ENCODE peak calls at places on chromosomes 12 and 14, in seven cellular contexts. Q is PC-3, V is adrenal gland, N is BJ, A is thoracic aorta, Z is HepG2, P is fibroblast of mammary gland. B is an unnamed sample.
A peak's percentile ranks its signal among the peaks of the same experiment; 100 is the strongest.

GRCh38 chr12:55929306-55929791 is 1.6 kb upstream of the DGKA start:
- DNase-seq in Q (no peak), V (no peak), N (no peak), A (no peak), Z (no peak), P (no peak), B (no peak)

GRCh38 chr12:48419409-48419935 is 52.9 kb upstream of the ANP32D start:
- DNase-seq in Q (no peak), V (no peak), N (no peak), A (no peak), Z (no peak), P (no peak), B (no peak)

GRCh38 chr12:96749978-96750377 is 157.1 kb upstream of the NEDD1 start:
- DNase-seq in Q (no peak), V (no peak), N (no peak), A (no peak), Z (no peak), P (no peak), B (no peak)

GRCh38 chr12:10098762-10099161 is at the start of gene CLEC1A:
- DNase-seq in Q (no peak), V (peak; percentile 40), N (peak; percentile 11), A (no peak), Z (no peak), P (no peak), B (peak; percentile 15)

GRCh38 chr14:77375164-77375950 is 1.5 kb downstream of the TMED8 start:
- DNase-seq in Q (no peak), V (no peak), N (no peak), A (no peak), Z (no peak), P (no peak), B (no peak)

GRCh38 chr14:30272848-30273563 is 286.0 kb upstream of the G2E3 start:
- DNase-seq in Q (no peak), V (no peak), N (no peak), A (no peak), Z (no peak), P (no peak), B (no peak)

GRCh38 chr14:89481167-89481566 is 64.1 kb upstream of the FOXN3 start:
- DNase-seq in Q (no peak), V (no peak), N (no peak), A (no peak), Z (no peak), P (no peak), B (no peak)

GRCh38 chr14:22213110-22213509 is 375.9 kb downstream of the DAD1 start:
- DNase-seq in Q (peak; percentile 32), V (no peak), N (no peak), A (no peak), Z (no peak), P (no peak), B (peak; percentile 74)

GRCh38 chr12:6263931-6264330 is 46.6 kb upstream of the PLEKHG6 start:
- DNase-seq in Q (no peak), V (peak; percentile 67), N (no peak), A (no peak), Z (peak; percentile 79), P (no peak), B (peak; percentile 84)

GRCh38 chr12:91887957-91888356 is 257.7 kb downstream of the BTG1 start:
- DNase-seq in Q (no peak), V (no peak), N (no peak), A (no peak), Z (no peak), P (no peak), B (no peak)

GRCh38 chr12:51318846-51319570 is 5.0 kb downstream of the BIN2 start:
- DNase-seq in Q (peak; percentile 19), V (no peak), N (no peak), A (no peak), Z (no peak), P (no peak), B (no peak)

GRCh38 chr12:80232873-80233272 is 133.5 kb downstream of the OTOGL start:
- DNase-seq in Q (no peak), V (no peak), N (no peak), A (no peak), Z (no peak), P (no peak), B (peak; percentile 20)

GRCh38 chr14:48253020-48253419 is 577.6 kb upstream of the MDGA2 start:
- DNase-seq in Q (no peak), V (no peak), N (no peak), A (no peak), Z (no peak), P (no peak), B (no peak)

GRCh38 chr12:48029811-48030650 is 25.8 kb upstream of the COL2A1 start:
- DNase-seq in Q (no peak), V (no peak), N (no peak), A (no peak), Z (no peak), P (no peak), B (peak; percentile 28)

GRCh38 chr12:52148541-52149181 is 43.2 kb downstream of the KRT80 start:
- DNase-seq in Q (peak; percentile 97), V (no peak), N (no peak), A (no peak), Z (no peak), P (no peak), B (no peak)

GRCh38 chr12:119245904-119246494 is 67.3 kb downstream of the HSPB8 start:
- DNase-seq in Q (no peak), V (peak; percentile 18), N (no peak), A (no peak), Z (peak; percentile 20), P (no peak), B (no peak)

GRCh38 chr12:105369014-105369413 is 38.5 kb downstream of the C12orf75 start:
- DNase-seq in Q (peak; percentile 30), V (no peak), N (no peak), A (no peak), Z (no peak), P (peak; percentile 83), B (peak; percentile 81)

GRCh38 chr12:87332987-87333761 is 696.0 kb downstream of the C12orf50 start:
- DNase-seq in Q (no peak), V (no peak), N (no peak), A (no peak), Z (no peak), P (no peak), B (no peak)

DNA sequence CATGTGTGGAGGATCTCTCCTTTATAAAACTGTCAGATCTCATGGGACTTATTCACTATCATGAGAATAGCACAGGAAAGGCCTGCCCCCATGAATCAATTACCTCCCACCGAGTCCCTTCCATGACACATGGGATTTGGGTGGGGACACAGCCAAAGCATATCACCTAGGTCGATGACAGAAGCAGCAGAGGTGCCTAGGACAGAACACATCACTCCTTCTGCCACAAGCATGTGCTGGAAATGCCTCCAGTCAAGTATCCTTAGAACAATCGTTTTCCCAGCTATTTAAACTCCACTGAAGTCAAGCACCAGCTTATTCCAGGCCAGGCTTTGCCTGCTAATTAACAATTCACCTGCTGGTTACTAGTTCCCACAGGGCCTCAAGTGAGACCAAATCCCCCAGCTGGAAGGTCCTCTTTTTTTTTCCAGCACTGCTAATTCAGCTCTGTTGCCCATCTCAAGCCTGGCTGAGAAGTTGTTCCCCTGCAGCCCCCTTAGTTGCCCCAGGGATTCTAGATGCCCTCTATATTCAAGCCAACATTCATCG is 212.3 kb upstream of the NUDT4 start:
- DNase-seq in Q (no peak), V (no peak), N (no peak), A (no peak), Z (no peak), P (no peak), B (no peak)
- H3K4me3 ChIP-seq in Q (no peak overlapping the region), V (no peak overlapping the region), N (no peak overlapping the region), A (no peak overlapping the region), Z (no peak overlapping the region), P (no peak overlapping the region), B (no peak overlapping the region)

DNA sequence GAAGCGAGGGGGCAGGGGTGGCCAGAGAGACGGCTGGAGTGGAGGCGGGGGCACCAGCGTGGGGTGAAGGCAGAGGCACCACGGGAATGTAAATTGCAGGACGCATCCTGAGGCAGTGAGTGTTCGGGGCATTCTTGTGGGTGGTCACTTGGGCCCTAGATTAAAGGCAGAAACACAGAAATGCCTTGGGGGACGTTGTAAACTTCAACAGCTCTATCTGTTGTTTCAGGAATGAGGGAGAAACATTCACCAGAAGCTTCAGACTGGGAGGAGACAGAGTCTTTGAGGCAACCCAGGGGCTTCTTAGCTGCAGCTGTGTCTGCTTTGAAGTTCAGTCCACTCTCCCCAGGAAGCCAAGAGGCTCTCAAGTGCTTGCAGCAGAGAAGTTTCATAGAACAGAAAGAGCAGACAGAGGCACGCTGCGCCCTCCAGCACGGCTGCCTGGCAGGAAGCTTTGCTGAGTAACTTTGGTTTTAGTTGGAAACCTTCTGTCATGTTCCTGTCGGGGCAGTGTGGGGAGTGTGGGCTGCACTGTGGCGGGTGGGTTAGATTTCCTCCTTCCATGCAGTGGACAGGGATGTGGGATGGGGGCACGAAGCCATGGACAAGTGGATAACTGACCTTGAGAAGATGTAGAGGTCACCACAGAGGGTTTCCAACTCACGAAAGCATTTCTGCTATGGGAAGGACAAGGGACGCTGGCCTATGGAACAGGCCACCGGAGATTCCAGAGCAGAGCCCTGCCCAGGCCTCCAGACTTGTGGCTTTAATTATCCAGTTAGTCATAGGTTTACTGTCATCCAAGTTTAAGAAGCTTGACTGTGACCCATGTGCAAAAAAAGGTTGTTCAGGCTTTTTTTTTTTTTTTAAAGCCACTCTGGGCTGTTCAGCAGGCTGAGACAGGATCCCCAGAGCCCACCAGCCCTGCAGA is 107.6 kb downstream of the ARF6 start:
- DNase-seq in Q (peak; percentile 92), V (peak; percentile 55), N (peak; percentile 89), A (no peak), Z (peak; percentile 36), P (peak; percentile 94), B (peak; percentile 97)
- TF ChIP-seq CTCF in Q (no peak), V (no peak), N (no peak), A (no peak), Z (no peak), P (peak; percentile 4), B (peak; percentile 31)

DNA sequence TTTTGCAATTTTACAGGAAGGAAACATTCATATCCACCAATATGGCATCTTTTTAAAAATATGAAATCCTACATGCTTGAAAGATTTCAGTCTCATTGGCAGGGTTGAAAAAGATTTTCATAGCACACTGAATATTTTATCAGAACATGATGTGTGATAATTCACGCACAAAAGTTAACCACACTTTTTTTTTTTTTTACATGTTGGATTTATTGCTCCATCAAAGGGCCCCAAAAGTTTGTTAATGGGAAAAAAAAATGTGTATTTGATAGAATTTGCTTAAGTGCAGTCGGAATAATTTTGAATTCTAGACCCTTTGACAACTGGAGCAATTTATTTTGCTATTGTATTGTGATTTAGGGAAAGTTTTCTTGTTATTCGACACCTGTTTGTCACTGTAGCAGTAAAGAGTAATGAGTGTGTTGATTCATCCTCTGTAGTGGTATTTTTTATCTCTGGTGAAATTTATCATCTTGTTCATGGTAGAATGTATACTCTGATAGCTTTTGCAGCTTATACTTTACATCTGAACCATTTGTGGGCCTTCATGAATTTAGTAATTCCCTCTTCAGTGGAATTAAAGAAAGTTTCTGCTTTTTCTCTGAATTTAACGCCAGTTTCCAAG is 1.1 kb downstream of the EML1 start:
- DNase-seq in Q (peak; percentile 40), V (no peak), N (no peak), A (no peak), Z (no peak), P (no peak), B (no peak)
- H3K4me3 ChIP-seq in Q (peak overlapping the region; percentile 75), V (no peak overlapping the region), N (peak overlapping the region; percentile 55), A (peak overlapping the region; percentile 71), Z (peak overlapping the region; percentile 64), P (peak overlapping the region; percentile 66), B (peak overlapping the region; percentile 62)

GRCh38 chr12:41636658-41637057 is 448.5 kb downstream of the PDZRN4 start:
- DNase-seq in Q (no peak), V (no peak), N (no peak), A (no peak), Z (no peak), P (no peak), B (no peak)

GRCh38 chr12:41634096-41634495 is 446.0 kb downstream of the PDZRN4 start:
- DNase-seq in Q (no peak), V (no peak), N (no peak), A (no peak), Z (no peak), P (no peak), B (no peak)

GRCh38 chr12:41635731-41636130 is 447.6 kb downstream of the PDZRN4 start:
- DNase-seq in Q (no peak), V (no peak), N (no peak), A (no peak), Z (no peak), P (no peak), B (no peak)
- TF ChIP-seq CTCF in Q (no peak), V (no peak), N (no peak), A (no peak), Z (no peak), P (no peak), B (no peak)